ENCODE peak calls at places on chromosomes 12 and 14, in ten cellular contexts. E is T follicular helper cell; L is GM04504; R is naive B cell; T is effector CD4-positive, alpha-beta T cell; C is stimulated activated CD8-positive, alpha-beta memory T cell treated with anti-CD3 and anti-CD28 coated beads, Interleukin-4, amount 100 ng/mL, for 1 hour; A is ELF-1; X is OCI-M1; W is GM10248; G is T-cell. S is an unnamed sample.

GRCh38 chr12:12901158-12901791 is 9.9 kb downstream of the GPRC5A start:
- DNase-seq in E (no peak), L (peak), R (no peak), T (no peak), C (no peak), A (peak), X (no peak), W (no peak), G (no peak), S (no peak)

GRCh38 chr14:72565917-72566316 is 328.0 kb downstream of the DPF3 start:
- DNase-seq in E (no peak), L (no peak), R (no peak), T (no peak), C (no peak), A (no peak), X (no peak), W (no peak), G (no peak), S (no peak)

GRCh38 chr14:90060312-90060964 is 1.4 kb upstream of the KCNK13 start:
- DNase-seq in E (no peak), L (no peak), R (peak), T (no peak), C (no peak), A (peak), X (peak), W (peak), G (no peak), S (no peak)

GRCh38 chr12:130495156-130495555 is 157.5 kb downstream of the PIWIL1 start:
- DNase-seq in E (no peak), L (no peak), R (no peak), T (no peak), C (no peak), A (no peak), X (no peak), W (no peak), G (no peak), S (no peak)

GRCh38 chr12:117836999-117837736 is 131.6 kb downstream of the KSR2 start:
- DNase-seq in E (peak), L (peak), R (peak), T (peak), C (peak), A (peak), X (peak), W (peak), G (peak), S (peak)

GRCh38 chr14:99736600-99737371 is 52.7 kb downstream of the CYP46A1 start:
- DNase-seq in E (no peak), L (no peak), R (no peak), T (no peak), C (no peak), A (no peak), X (no peak), W (no peak), G (no peak), S (no peak)

GRCh38 chr12:102016472-102016871 is 45.3 kb downstream of the WASHC3 start:
- DNase-seq in E (no peak), L (no peak), R (no peak), T (no peak), C (no peak), A (no peak), X (no peak), W (no peak), G (no peak), S (no peak)

GRCh38 chr12:130960787-130961186 is 7.1 kb downstream of the ADGRD1 start:
- DNase-seq in E (no peak), L (no peak), R (no peak), T (no peak), C (no peak), A (no peak), X (no peak), W (no peak), G (no peak), S (no peak)

GRCh38 chr14:36784541-36784940 is 122.9 kb downstream of the PAX9 start:
- DNase-seq in E (no peak), L (no peak), R (no peak), T (no peak), C (no peak), A (no peak), X (no peak), W (no peak), G (no peak), S (no peak)

GRCh38 chr14:105503296-105503640 is 12.2 kb downstream of the TEDC1 start:
- DNase-seq in E (no peak), L (no peak), R (no peak), T (no peak), C (no peak), A (no peak), X (no peak), W (no peak), G (no peak), S (no peak)

GRCh38 chr14:73886449-73887115 is at the start of gene ZNF410:
- DNase-seq in E (peak), L (peak), R (peak), T (peak), C (peak), A (peak), X (peak), W (peak), G (peak), S (peak)

GRCh38 chr12:122159879-122160278 is 14.1 kb downstream of the IL31 start:
- DNase-seq in E (no peak), L (no peak), R (no peak), T (no peak), C (no peak), A (no peak), X (peak), W (no peak), G (no peak), S (no peak)

GRCh38 chr12:55112378-55112777 is 13.8 kb upstream of the OR9K2 start:
- DNase-seq in E (no peak), L (no peak), R (no peak), T (no peak), C (no peak), A (no peak), X (no peak), W (no peak), G (no peak), S (no peak)